ENCODE peak calls at places on chromosomes 2 and 18, in eight cellular contexts. A is H1, B is A549, G is sigmoid colon, X is K562, E is HepG2, W is ovary, K is stomach. F is an unnamed sample.

GRCh38 chr18:58361212-58361611 is 267.7 kb downstream of the ALPK2 start:
- DNase-seq in A (no peak), B (no peak), G (no peak), X (no peak), E (no peak), W (no peak), K (no peak), F (no peak)

GRCh38 chr2:191439481-191439880 is 194.3 kb downstream of the MYO1B start:
- DNase-seq in A (no peak), B (no peak), G (no peak), X (no peak), E (peak), W (no peak), K (no peak), F (no peak)

GRCh38 chr2:208006833-208007232 is 18.5 kb downstream of the PLEKHM3 start:
- DNase-seq in A (no peak), B (no peak), G (no peak), X (no peak), E (no peak), W (no peak), K (no peak), F (no peak)

GRCh38 chr2:19690429-19690828 is 211.4 kb downstream of the TTC32 start:
- DNase-seq in A (no peak), B (no peak), G (no peak), X (no peak), E (no peak), W (no peak), K (no peak), F (no peak)

GRCh38 chr2:43399515-43400245 is 173.3 kb upstream of the ZFP36L2 start:
- DNase-seq in A (no peak), B (no peak), G (peak), X (no peak), E (no peak), W (no peak), K (no peak), F (no peak)

GRCh38 chr18:49911414-49911813 is 98.1 kb upstream of the ACAA2 start:
- DNase-seq in A (no peak), B (no peak), G (no peak), X (no peak), E (peak), W (no peak), K (no peak), F (no peak)

GRCh38 chr18:55096261-55097026 is 137.2 kb upstream of the CCDC68 start:
- DNase-seq in A (no peak), B (peak), G (no peak), X (peak), E (peak), W (peak), K (no peak), F (no peak)

GRCh38 chr2:1632006-1632348 is 112.3 kb downstream of the PXDN start:
- DNase-seq in A (no peak), B (no peak), G (peak), X (no peak), E (no peak), W (no peak), K (no peak), F (peak)

GRCh38 chr2:182646763-182647498 is 69.1 kb upstream of the DNAJC10 start:
- DNase-seq in A (no peak), B (no peak), G (no peak), X (no peak), E (no peak), W (no peak), K (no peak), F (no peak)

GRCh38 chr18:44325903-44326650 is 354.6 kb upstream of the SETBP1 start:
- DNase-seq in A (peak), B (peak), G (no peak), X (no peak), E (no peak), W (no peak), K (peak), F (peak)

GRCh38 chr2:111972955-111973565 is 74.7 kb downstream of the MERTK start:
- DNase-seq in A (no peak), B (no peak), G (no peak), X (no peak), E (no peak), W (no peak), K (peak), F (no peak)

GRCh38 chr2:7309567-7309966 is 392.4 kb downstream of the RNF144A start:
- DNase-seq in A (no peak), B (no peak), G (no peak), X (no peak), E (no peak), W (no peak), K (no peak), F (no peak)

GRCh38 chr2:27914046-27914792 is 23.7 kb downstream of the BABAM2 start:
- DNase-seq in A (no peak), B (no peak), G (no peak), X (no peak), E (peak), W (no peak), K (no peak), F (no peak)

GRCh38 chr2:216683846-216684245 is 11.5 kb downstream of the IGFBP5 start:
- DNase-seq in A (no peak), B (peak), G (peak), X (no peak), E (peak), W (peak), K (no peak), F (peak)

GRCh38 chr2:119408221-119408619 is 23.4 kb upstream of the TMEM37 start:
- DNase-seq in A (no peak), B (no peak), G (no peak), X (no peak), E (no peak), W (no peak), K (peak), F (no peak)

GRCh38 chr2:196183172-196183473 is 11.7 kb upstream of the STK17B start:
- DNase-seq in A (no peak), B (no peak), G (no peak), X (no peak), E (no peak), W (no peak), K (no peak), F (no peak)

GRCh38 chr18:6219116-6219717 is 195.5 kb downstream of the L3MBTL4 start:
- DNase-seq in A (peak), B (peak), G (no peak), X (peak), E (peak), W (no peak), K (no peak), F (no peak)

GRCh38 chr2:196967775-196968174 is 41.3 kb upstream of the PGAP1 start:
- DNase-seq in A (no peak), B (no peak), G (no peak), X (no peak), E (no peak), W (no peak), K (no peak), F (no peak)

GRCh38 chr2:10499911-10500521 is 51.9 kb upstream of the ODC1 start:
- DNase-seq in A (peak), B (no peak), G (no peak), X (no peak), E (no peak), W (no peak), K (peak), F (peak)

GRCh38 chr2:200631287-200631686 is 45.5 kb downstream of the AOX1 start:
- DNase-seq in A (no peak), B (no peak), G (no peak), X (no peak), E (no peak), W (no peak), K (no peak), F (no peak)

GRCh38 chr2:142509401-142509800 is 368.1 kb upstream of the KYNU start:
- DNase-seq in A (no peak), B (no peak), G (no peak), X (no peak), E (no peak), W (no peak), K (no peak), F (no peak)

GRCh38 chr2:145569108-145569507 is 1049.2 kb upstream of the ZEB2 start:
- DNase-seq in A (no peak), B (peak), G (no peak), X (no peak), E (no peak), W (no peak), K (no peak), F (no peak)

GRCh38 chr2:86476918-86477317 is 35.7 kb downstream of the KDM3A start:
- DNase-seq in A (no peak), B (no peak), G (no peak), X (no peak), E (no peak), W (no peak), K (peak), F (no peak)

GRCh38 chr2:128444044-128444771 is 125.5 kb upstream of the HS6ST1 start:
- DNase-seq in A (peak), B (no peak), G (peak), X (no peak), E (no peak), W (peak), K (peak), F (peak)

GRCh38 chr18:53941601-53942335 is 282.7 kb downstream of the MBD2 start:
- DNase-seq in A (no peak), B (peak), G (no peak), X (no peak), E (no peak), W (no peak), K (no peak), F (no peak)

GRCh38 chr2:85755122-85756027 is 1.6 kb downstream of the ATOH8 start:
- DNase-seq in A (no peak), B (no peak), G (no peak), X (no peak), E (no peak), W (no peak), K (no peak), F (no peak)

GRCh38 chr2:176269319-176270099 is at the start of gene MTX2:
- DNase-seq in A (peak), B (peak), G (peak), X (peak), E (peak), W (peak), K (peak), F (peak)

GRCh38 chr18:31039426-31039825 is 3.1 kb downstream of the DSC3 start:
- DNase-seq in A (no peak), B (no peak), G (no peak), X (no peak), E (no peak), W (no peak), K (no peak), F (no peak)

GRCh38 chr2:3563521-3563976 is 5.4 kb upstream of the RNASEH1 start:
- DNase-seq in A (no peak), B (no peak), G (no peak), X (peak), E (no peak), W (no peak), K (no peak), F (no peak)
- TF ChIP-seq POLR2A in A (no peak), B (no peak), G (no peak), X (no peak), E (no peak), W (no peak), K (no peak), F (no peak)

GRCh38 chr2:219469186-219469724 is 29.4 kb upstream of the GMPPA start:
- DNase-seq in A (no peak), B (peak), G (no peak), X (peak), E (peak), W (no peak), K (no peak), F (no peak)
- TF ChIP-seq EP300 in A (no peak), B (no peak), G (no peak), X (no peak), E (no peak), W (no peak), K (no peak), F (no peak)

GRCh38 chr18:9924371-9924943 is 10.6 kb downstream of the VAPA start:
- DNase-seq in A (no peak), B (no peak), G (no peak), X (no peak), E (no peak), W (no peak), K (no peak), F (no peak)
- TF ChIP-seq POLR2A in A (no peak), B (no peak), G (no peak), X (no peak), E (no peak), W (no peak), K (no peak), F (no peak)

DNA sequence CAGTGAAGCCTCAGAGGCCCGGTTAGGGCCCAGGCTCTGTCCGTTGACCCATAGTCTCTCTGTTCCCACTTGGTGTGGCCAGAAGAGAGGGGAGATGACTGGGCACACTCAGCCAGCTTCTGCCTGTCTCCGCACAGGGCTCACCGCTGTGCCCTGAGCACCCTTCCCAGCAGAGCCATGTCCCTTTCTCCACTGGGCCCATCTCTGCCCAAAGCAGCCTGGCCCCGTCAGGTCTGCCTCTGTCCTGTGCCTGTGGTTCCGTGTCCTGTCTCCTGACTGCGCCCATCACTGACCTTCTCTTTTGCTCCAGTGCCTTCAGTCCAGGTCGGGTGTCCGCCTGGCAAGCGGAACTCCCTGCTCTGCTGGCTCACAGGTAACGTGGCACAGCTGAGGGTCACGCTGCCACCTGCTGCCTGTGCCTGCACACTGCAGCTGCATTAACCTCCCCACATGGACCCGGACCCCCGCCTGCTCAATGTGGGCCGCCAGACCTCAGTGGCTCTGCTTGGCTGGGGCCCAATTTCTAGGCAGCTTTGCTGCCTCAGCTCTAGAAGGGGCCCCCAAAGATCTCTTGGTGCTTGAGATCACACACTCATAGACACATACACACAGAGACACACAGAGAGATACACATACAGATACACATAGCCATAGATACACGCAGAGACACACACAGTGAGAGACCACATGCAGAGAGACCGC is 15.2 kb upstream of the CNNM3 start:
- DNase-seq in A (peak), B (peak), G (peak), X (peak), E (peak), W (peak), K (peak), F (peak)
- TF ChIP-seq EP300 in A (no peak), B (no peak), G (no peak), X (no peak), E (no peak), W (no peak), K (no peak), F (no peak)

DNA sequence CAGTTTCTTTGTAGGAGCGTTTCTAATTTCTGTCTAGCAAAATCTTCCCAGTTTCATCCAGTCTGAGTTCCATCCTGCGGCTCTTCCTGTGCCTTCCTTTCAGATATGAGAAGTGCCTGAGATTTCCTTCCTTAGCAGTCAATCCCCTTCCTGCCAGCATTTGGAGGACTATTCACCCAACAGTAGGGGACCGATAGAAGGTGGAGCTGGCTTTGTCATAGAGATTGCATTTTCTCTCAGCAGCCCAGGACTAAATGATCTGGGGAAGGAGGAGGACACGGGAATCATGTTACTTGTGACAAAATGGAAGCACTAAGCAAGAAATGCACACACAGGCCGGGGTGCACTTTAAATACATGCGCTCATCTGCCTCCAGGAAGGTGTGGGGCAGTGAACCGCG is 5.6 kb upstream of the SMIM21 start:
- DNase-seq in A (no peak), B (no peak), G (no peak), X (no peak), E (no peak), W (no peak), K (no peak), F (no peak)
- TF ChIP-seq POLR2A in A (no peak), B (no peak), G (no peak), X (no peak), E (no peak), W (no peak), K (no peak), F (no peak)

GRCh38 chr2:147164563-147164962 is 680.3 kb upstream of the ACVR2A start:
- DNase-seq in A (no peak), B (no peak), G (no peak), X (no peak), E (no peak), W (no peak), K (no peak), F (no peak)

GRCh38 chr2:147156970-147157369 is 687.9 kb upstream of the ACVR2A start:
- DNase-seq in A (no peak), B (no peak), G (no peak), X (no peak), E (no peak), W (no peak), K (no peak), F (no peak)

GRCh38 chr2:147165682-147166081 is 679.1 kb upstream of the ACVR2A start:
- DNase-seq in A (no peak), B (no peak), G (no peak), X (no peak), E (no peak), W (no peak), K (no peak), F (no peak)

DNA sequence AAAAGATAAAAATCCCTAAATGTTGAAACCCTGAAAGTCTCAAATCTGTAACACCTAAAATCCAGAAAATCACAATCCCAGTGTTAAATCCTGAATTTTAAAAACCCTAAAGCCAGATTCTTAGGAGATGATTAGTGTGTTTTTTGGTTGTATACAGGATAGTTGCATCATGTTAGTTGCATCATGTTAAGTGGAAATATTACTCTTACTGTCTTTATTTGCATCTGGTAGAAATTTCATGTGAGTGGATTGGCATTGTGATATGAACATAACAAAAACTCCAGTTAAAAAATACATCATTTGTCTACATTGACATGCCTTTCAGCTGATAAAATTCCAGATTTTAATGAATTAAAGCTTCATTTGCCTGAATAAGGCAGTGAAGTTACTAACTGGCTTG is 683.1 kb upstream of the ACVR2A start:
- DNase-seq in A (no peak), B (no peak), G (no peak), X (no peak), E (no peak), W (no peak), K (no peak), F (no peak)
- TF ChIP-seq EP300 in A (no peak), B (no peak), G (no peak), X (no peak), E (no peak), W (no peak), K (no peak), F (no peak)